ENCODE peak calls at places on chromosome 1, in ten cellular contexts. One of them, this sample, is unnamed.

GRCh38 chr1:118989878-118990378 is 1.8 kb upstream of the TBX15 start:
- DNase-seq in H9: peak; percentile 74
- DNase-seq in iris pigment epithelial cell: no peak
- DNase-seq in EL: no peak
- DNase-seq in Peyer's patch: no peak
- DNase-seq in mucosa of gallbladder: no peak
- DNase-seq in tibial artery: peak; percentile 79
- DNase-seq in T-helper 2 cell: no peak
- DNase-seq in HEK293T: no peak
- DNase-seq in mucosa of descending colon: no peak
- DNase-seq in this sample: no peak

GRCh38 chr1:101205457-101205856 is 31.4 kb upstream of the S1PR1 start:
- DNase-seq in H9: no peak
- DNase-seq in Peyer's patch: no peak
- DNase-seq in mucosa of gallbladder: no peak
- DNase-seq in iris pigment epithelial cell: no peak
- DNase-seq in mucosa of descending colon: no peak
- DNase-seq in T-helper 2 cell: no peak
- DNase-seq in EL: no peak
- DNase-seq in tibial artery: no peak
- DNase-seq in HEK293T: no peak
- DNase-seq in this sample: no peak

GRCh38 chr1:24894002-24894401 is 36.1 kb downstream of the RUNX3 start:
- DNase-seq in iris pigment epithelial cell: no peak
- DNase-seq in HEK293T: no peak
- DNase-seq in mucosa of descending colon: no peak
- DNase-seq in T-helper 2 cell: no peak
- DNase-seq in mucosa of gallbladder: no peak
- DNase-seq in EL: no peak
- DNase-seq in Peyer's patch: peak; percentile 30
- DNase-seq in tibial artery: peak; percentile 21
- DNase-seq in H9: no peak
- DNase-seq in this sample: no peak

GRCh38 chr1:101371259-101371658 is 134.4 kb downstream of the S1PR1 start:
- DNase-seq in HEK293T: no peak
- DNase-seq in tibial artery: no peak
- DNase-seq in EL: peak; percentile 84
- DNase-seq in mucosa of gallbladder: no peak
- DNase-seq in iris pigment epithelial cell: peak; percentile 87
- DNase-seq in H9: no peak
- DNase-seq in Peyer's patch: no peak
- DNase-seq in mucosa of descending colon: no peak
- DNase-seq in T-helper 2 cell: no peak
- DNase-seq in this sample: no peak

GRCh38 chr1:119011706-119012105 is 23.6 kb upstream of the TBX15 start:
- DNase-seq in tibial artery: no peak
- DNase-seq in iris pigment epithelial cell: no peak
- DNase-seq in mucosa of gallbladder: no peak
- DNase-seq in T-helper 2 cell: no peak
- DNase-seq in Peyer's patch: no peak
- DNase-seq in EL: no peak
- DNase-seq in H9: no peak
- DNase-seq in mucosa of descending colon: no peak
- DNase-seq in HEK293T: no peak
- DNase-seq in this sample: no peak

GRCh38 chr1:155051777-155052398 is 772 bp downstream of the ADAM15 start:
- DNase-seq in mucosa of gallbladder: peak; percentile 29
- DNase-seq in tibial artery: peak; percentile 85
- DNase-seq in T-helper 2 cell: no peak
- DNase-seq in iris pigment epithelial cell: peak; percentile 28
- DNase-seq in Peyer's patch: peak; percentile 66
- DNase-seq in H9: no peak
- DNase-seq in HEK293T: peak; percentile 41
- DNase-seq in EL: peak; percentile 54
- DNase-seq in mucosa of descending colon: peak; percentile 61
- DNase-seq in this sample: peak; percentile 32

GRCh38 chr1:84726593-84727275 is 36.5 kb upstream of the SSX2IP start:
- DNase-seq in mucosa of gallbladder: no peak
- DNase-seq in EL: peak; percentile 52
- DNase-seq in T-helper 2 cell: no peak
- DNase-seq in H9: no peak
- DNase-seq in Peyer's patch: no peak
- DNase-seq in HEK293T: no peak
- DNase-seq in iris pigment epithelial cell: peak; percentile 28
- DNase-seq in mucosa of descending colon: no peak
- DNase-seq in tibial artery: no peak
- DNase-seq in this sample: no peak

GRCh38 chr1:157580179-157580827 is 17.6 kb downstream of the FCRL4 start:
- DNase-seq in T-helper 2 cell: no peak
- DNase-seq in tibial artery: no peak
- DNase-seq in mucosa of gallbladder: peak; percentile 51
- DNase-seq in H9: peak; percentile 64
- DNase-seq in HEK293T: peak; percentile 64
- DNase-seq in mucosa of descending colon: peak; percentile 78
- DNase-seq in EL: peak; percentile 49
- DNase-seq in iris pigment epithelial cell: peak; percentile 55
- DNase-seq in Peyer's patch: peak; percentile 65
- DNase-seq in this sample: peak; percentile 74

GRCh38 chr1:32351859-32352745 is 10.2 kb downstream of the FAM229A start:
- DNase-seq in mucosa of descending colon: peak; percentile 64
- DNase-seq in H9: no peak
- DNase-seq in mucosa of gallbladder: peak; percentile 42
- DNase-seq in tibial artery: peak; percentile 79
- DNase-seq in HEK293T: peak; percentile 64
- DNase-seq in iris pigment epithelial cell: no peak
- DNase-seq in T-helper 2 cell: no peak
- DNase-seq in Peyer's patch: peak; percentile 71
- DNase-seq in EL: peak; percentile 57
- DNase-seq in this sample: peak; percentile 33

GRCh38 chr1:113756461-113756860 is 2.8 kb downstream of the PHTF1 start:
- DNase-seq in mucosa of descending colon: no peak
- DNase-seq in EL: no peak
- DNase-seq in T-helper 2 cell: no peak
- DNase-seq in iris pigment epithelial cell: no peak
- DNase-seq in mucosa of gallbladder: no peak
- DNase-seq in H9: no peak
- DNase-seq in Peyer's patch: no peak
- DNase-seq in tibial artery: no peak
- DNase-seq in HEK293T: no peak
- DNase-seq in this sample: no peak

GRCh38 chr1:78121650-78122210 is 76.0 kb downstream of the GIPC2 start:
- DNase-seq in T-helper 2 cell: no peak
- DNase-seq in EL: no peak
- DNase-seq in iris pigment epithelial cell: no peak
- DNase-seq in HEK293T: no peak
- DNase-seq in Peyer's patch: no peak
- DNase-seq in mucosa of descending colon: no peak
- DNase-seq in tibial artery: no peak
- DNase-seq in mucosa of gallbladder: no peak
- DNase-seq in H9: peak; percentile 32
- DNase-seq in this sample: no peak

GRCh38 chr1:112735752-112736151 is 20.6 kb upstream of the PPM1J start:
- DNase-seq in mucosa of descending colon: no peak
- DNase-seq in mucosa of gallbladder: no peak
- DNase-seq in T-helper 2 cell: no peak
- DNase-seq in EL: peak; percentile 92
- DNase-seq in HEK293T: no peak
- DNase-seq in tibial artery: no peak
- DNase-seq in H9: no peak
- DNase-seq in iris pigment epithelial cell: peak; percentile 83
- DNase-seq in Peyer's patch: no peak
- DNase-seq in this sample: peak; percentile 17

GRCh38 chr1:177783052-177783451 is 186.8 kb downstream of the SEC16B start:
- DNase-seq in H9: peak; percentile 56
- DNase-seq in tibial artery: no peak
- DNase-seq in iris pigment epithelial cell: no peak
- DNase-seq in T-helper 2 cell: no peak
- DNase-seq in EL: no peak
- DNase-seq in Peyer's patch: no peak
- DNase-seq in mucosa of descending colon: no peak
- DNase-seq in mucosa of gallbladder: no peak
- DNase-seq in HEK293T: peak; percentile 18
- DNase-seq in this sample: peak; percentile 32

GRCh38 chr1:209673631-209674417 is 1.4 kb upstream of the G0S2 start:
- DNase-seq in mucosa of gallbladder: no peak
- DNase-seq in Peyer's patch: peak; percentile 59
- DNase-seq in mucosa of descending colon: no peak
- DNase-seq in HEK293T: no peak
- DNase-seq in T-helper 2 cell: no peak
- DNase-seq in tibial artery: no peak
- DNase-seq in EL: no peak
- DNase-seq in iris pigment epithelial cell: no peak
- DNase-seq in H9: no peak
- DNase-seq in this sample: no peak

GRCh38 chr1:225484657-225485606 is 57.1 kb upstream of the LBR start:
- DNase-seq in T-helper 2 cell: no peak
- DNase-seq in HEK293T: no peak
- DNase-seq in mucosa of gallbladder: no peak
- DNase-seq in EL: no peak
- DNase-seq in iris pigment epithelial cell: no peak
- DNase-seq in Peyer's patch: peak; percentile 41
- DNase-seq in tibial artery: peak; percentile 48
- DNase-seq in mucosa of descending colon: no peak
- DNase-seq in H9: peak; percentile 22
- DNase-seq in this sample: no peak

GRCh38 chr1:245209658-245210415 is 55.1 kb downstream of the KIF26B start:
- DNase-seq in EL: no peak
- DNase-seq in mucosa of gallbladder: no peak
- DNase-seq in T-helper 2 cell: no peak
- DNase-seq in Peyer's patch: no peak
- DNase-seq in H9: no peak
- DNase-seq in tibial artery: no peak
- DNase-seq in mucosa of descending colon: no peak
- DNase-seq in HEK293T: no peak
- DNase-seq in iris pigment epithelial cell: no peak
- DNase-seq in this sample: no peak

GRCh38 chr1:12433323-12434053 is 184.5 kb downstream of the DHRS3 start:
- DNase-seq in T-helper 2 cell: no peak
- DNase-seq in mucosa of gallbladder: peak; percentile 69
- DNase-seq in mucosa of descending colon: peak; percentile 58
- DNase-seq in H9: peak; percentile 33
- DNase-seq in Peyer's patch: peak; percentile 75
- DNase-seq in HEK293T: peak; percentile 52
- DNase-seq in tibial artery: peak; percentile 78
- DNase-seq in EL: no peak
- DNase-seq in iris pigment epithelial cell: peak; percentile 93
- DNase-seq in this sample: no peak

GRCh38 chr1:210531475-210532222 is 202.9 kb downstream of the HHAT start:
- DNase-seq in mucosa of gallbladder: no peak
- DNase-seq in H9: no peak
- DNase-seq in mucosa of descending colon: no peak
- DNase-seq in EL: no peak
- DNase-seq in tibial artery: no peak
- DNase-seq in Peyer's patch: no peak
- DNase-seq in HEK293T: no peak
- DNase-seq in iris pigment epithelial cell: no peak
- DNase-seq in T-helper 2 cell: no peak
- DNase-seq in this sample: no peak

GRCh38 chr1:208209286-208209685 is 34.9 kb downstream of the PLXNA2 start:
- DNase-seq in mucosa of gallbladder: no peak
- DNase-seq in EL: no peak
- DNase-seq in H9: no peak
- DNase-seq in Peyer's patch: no peak
- DNase-seq in HEK293T: no peak
- DNase-seq in T-helper 2 cell: no peak
- DNase-seq in iris pigment epithelial cell: no peak
- DNase-seq in tibial artery: no peak
- DNase-seq in mucosa of descending colon: no peak
- DNase-seq in this sample: no peak

GRCh38 chr1:169108897-169109560 is 2.5 kb downstream of the ATP1B1 start:
- DNase-seq in H9: no peak
- DNase-seq in Peyer's patch: peak; percentile 73
- DNase-seq in HEK293T: no peak
- DNase-seq in tibial artery: no peak
- DNase-seq in iris pigment epithelial cell: no peak
- DNase-seq in EL: peak; percentile 58
- DNase-seq in T-helper 2 cell: no peak
- DNase-seq in mucosa of gallbladder: no peak
- DNase-seq in mucosa of descending colon: peak; percentile 71
- DNase-seq in this sample: peak; percentile 10

GRCh38 chr1:175520186-175520585 is 223.2 kb downstream of the TNR start:
- DNase-seq in H9: no peak
- DNase-seq in mucosa of descending colon: peak; percentile 82
- DNase-seq in iris pigment epithelial cell: no peak
- DNase-seq in Peyer's patch: peak; percentile 51
- DNase-seq in T-helper 2 cell: no peak
- DNase-seq in HEK293T: no peak
- DNase-seq in EL: no peak
- DNase-seq in mucosa of gallbladder: peak; percentile 16
- DNase-seq in tibial artery: no peak
- DNase-seq in this sample: no peak

GRCh38 chr1:93629101-93630059 is 52.3 kb downstream of the BCAR3 start:
- DNase-seq in Peyer's patch: peak; percentile 72
- DNase-seq in EL: peak; percentile 77
- DNase-seq in T-helper 2 cell: no peak
- DNase-seq in mucosa of gallbladder: peak; percentile 60
- DNase-seq in H9: no peak
- DNase-seq in HEK293T: peak; percentile 77
- DNase-seq in mucosa of descending colon: peak; percentile 75
- DNase-seq in tibial artery: no peak
- DNase-seq in iris pigment epithelial cell: peak; percentile 79
- DNase-seq in this sample: peak; percentile 80

GRCh38 chr1:234722267-234722704 is 112.3 kb upstream of the IRF2BP2 start:
- DNase-seq in mucosa of descending colon: no peak
- DNase-seq in H9: no peak
- DNase-seq in iris pigment epithelial cell: no peak
- DNase-seq in mucosa of gallbladder: no peak
- DNase-seq in HEK293T: no peak
- DNase-seq in T-helper 2 cell: no peak
- DNase-seq in Peyer's patch: no peak
- DNase-seq in tibial artery: peak; percentile 58
- DNase-seq in EL: no peak
- DNase-seq in this sample: no peak

GRCh38 chr1:173532237-173532636 is 55.1 kb downstream of the PRDX6 start:
- DNase-seq in mucosa of gallbladder: no peak
- DNase-seq in HEK293T: no peak
- DNase-seq in Peyer's patch: no peak
- DNase-seq in EL: no peak
- DNase-seq in mucosa of descending colon: no peak
- DNase-seq in iris pigment epithelial cell: no peak
- DNase-seq in T-helper 2 cell: no peak
- DNase-seq in H9: no peak
- DNase-seq in tibial artery: no peak
- DNase-seq in this sample: no peak

GRCh38 chr1:221794079-221794670 is 52.3 kb upstream of the DUSP10 start:
- DNase-seq in Peyer's patch: no peak
- DNase-seq in H9: no peak
- DNase-seq in T-helper 2 cell: no peak
- DNase-seq in iris pigment epithelial cell: no peak
- DNase-seq in mucosa of gallbladder: no peak
- DNase-seq in mucosa of descending colon: no peak
- DNase-seq in EL: peak; percentile 21
- DNase-seq in HEK293T: no peak
- DNase-seq in tibial artery: no peak
- DNase-seq in this sample: no peak

GRCh38 chr1:33089457-33089856 is 8.5 kb downstream of the AZIN2 start:
- DNase-seq in H9: no peak
- DNase-seq in T-helper 2 cell: no peak
- DNase-seq in EL: no peak
- DNase-seq in mucosa of descending colon: no peak
- DNase-seq in mucosa of gallbladder: no peak
- DNase-seq in tibial artery: no peak
- DNase-seq in HEK293T: no peak
- DNase-seq in iris pigment epithelial cell: no peak
- DNase-seq in Peyer's patch: no peak
- DNase-seq in this sample: no peak

GRCh38 chr1:221829327-221830011 is 87.6 kb upstream of the DUSP10 start:
- DNase-seq in T-helper 2 cell: peak; percentile 21
- DNase-seq in mucosa of gallbladder: no peak
- DNase-seq in mucosa of descending colon: no peak
- DNase-seq in EL: peak; percentile 93
- DNase-seq in Peyer's patch: no peak
- DNase-seq in iris pigment epithelial cell: peak; percentile 97
- DNase-seq in H9: no peak
- DNase-seq in HEK293T: no peak
- DNase-seq in tibial artery: no peak
- DNase-seq in this sample: peak; percentile 45

GRCh38 chr1:170239445-170239844 is 93.7 kb downstream of the NTMT2 start:
- DNase-seq in mucosa of descending colon: no peak
- DNase-seq in tibial artery: no peak
- DNase-seq in Peyer's patch: no peak
- DNase-seq in iris pigment epithelial cell: no peak
- DNase-seq in H9: no peak
- DNase-seq in HEK293T: no peak
- DNase-seq in mucosa of gallbladder: no peak
- DNase-seq in T-helper 2 cell: no peak
- DNase-seq in EL: no peak
- DNase-seq in this sample: no peak

This sample was measured in SK-MEL-5.